ENCODE peak calls at places on chromosomes 1 and 21, in nine cellular contexts. O is tibial artery; F is CD4-positive, alpha-beta T cell; G is transverse colon; R is cardiac muscle cell; B is dorsolateral prefrontal cortex; W is fibroblast of lung; E is bronchial epithelial cell; U is spleen. T is an unnamed sample. For H3K27me3, the result is how much of the 10 kb centered on the place peaks cover.

GRCh38 chr1:241641748-241642592 is 1.8 kb upstream of the CHML start:
- DNase-seq in O (no peak), F (no peak), G (no peak), R (no peak), B (no peak), W (peak), E (peak), U (no peak), T (no peak)

GRCh38 chr1:18719786-18720436 is 89.3 kb downstream of the PAX7 start:
- DNase-seq in O (no peak), F (no peak), G (no peak), R (no peak), B (no peak), W (no peak), E (peak), U (no peak), T (no peak)

GRCh38 chr1:145992958-145993617 is 3.3 kb downstream of the TXNIP start:
- DNase-seq in O (no peak), F (no peak), G (no peak), R (no peak), B (no peak), W (no peak), E (no peak), U (no peak), T (no peak)

GRCh38 chr1:207049974-207050391 is 1.0 kb downstream of the YOD1 start:
- DNase-seq in O (no peak), F (peak), G (peak), R (peak), B (no peak), W (peak), E (peak), U (no peak), T (no peak)

GRCh38 chr1:77322061-77322900 is 40.5 kb downstream of the AK5 start:
- DNase-seq in O (no peak), F (no peak), G (no peak), R (no peak), B (no peak), W (peak), E (peak), U (no peak), T (no peak)

GRCh38 chr1:193113258-193113991 is 8.2 kb upstream of the GLRX2 start:
- DNase-seq in O (no peak), F (no peak), G (no peak), R (no peak), B (no peak), W (no peak), E (no peak), U (no peak), T (no peak)

GRCh38 chr21:34579411-34579810 is 35.5 kb downstream of the RCAN1 start:
- DNase-seq in O (no peak), F (no peak), G (no peak), R (no peak), B (no peak), W (peak), E (peak), U (no peak), T (no peak)

GRCh38 chr21:38319781-38320180 is 63.0 kb downstream of the KCNJ15 start:
- DNase-seq in O (no peak), F (no peak), G (no peak), R (no peak), B (no peak), W (peak), E (peak), U (no peak), T (no peak)

GRCh38 chr21:30340714-30341573 is 3.5 kb upstream of the KRTAP27-1 start:
- DNase-seq in O (no peak), F (peak), G (peak), R (peak), B (no peak), W (peak), E (peak), U (no peak), T (no peak)

GRCh38 chr21:44407493-44407892 is 47.8 kb upstream of the LRRC3 start:
- DNase-seq in O (no peak), F (no peak), G (no peak), R (no peak), B (no peak), W (no peak), E (no peak), U (no peak), T (no peak)

GRCh38 chr21:45098867-45099266 is 24.5 kb downstream of the ADARB1 start:
- DNase-seq in O (no peak), F (no peak), G (no peak), R (peak), B (no peak), W (no peak), E (no peak), U (no peak), T (no peak)

GRCh38 chr1:178005450-178005849 is 35.6 kb upstream of the SEC16B start:
- DNase-seq in O (no peak), F (no peak), G (no peak), R (no peak), B (no peak), W (no peak), E (no peak), U (no peak), T (no peak)

GRCh38 chr1:187010571-187011309 is 182.0 kb downstream of the PLA2G4A start:
- DNase-seq in O (no peak), F (no peak), G (no peak), R (no peak), B (no peak), W (peak), E (peak), U (no peak), T (no peak)

GRCh38 chr1:182069028-182069466 is 7.5 kb upstream of the ZNF648 start:
- DNase-seq in O (no peak), F (peak), G (peak), R (peak), B (no peak), W (no peak), E (peak), U (no peak), T (no peak)

GRCh38 chr21:28590026-28590425 is 402.7 kb downstream of the LTN1 start:
- DNase-seq in O (no peak), F (no peak), G (no peak), R (no peak), B (no peak), W (no peak), E (no peak), U (no peak), T (no peak)

GRCh38 chr1:188489336-188490112 is 1660.8 kb downstream of the PLA2G4A start:
- DNase-seq in O (no peak), F (no peak), G (no peak), R (no peak), B (no peak), W (peak), E (no peak), U (no peak), T (no peak)

DNA sequence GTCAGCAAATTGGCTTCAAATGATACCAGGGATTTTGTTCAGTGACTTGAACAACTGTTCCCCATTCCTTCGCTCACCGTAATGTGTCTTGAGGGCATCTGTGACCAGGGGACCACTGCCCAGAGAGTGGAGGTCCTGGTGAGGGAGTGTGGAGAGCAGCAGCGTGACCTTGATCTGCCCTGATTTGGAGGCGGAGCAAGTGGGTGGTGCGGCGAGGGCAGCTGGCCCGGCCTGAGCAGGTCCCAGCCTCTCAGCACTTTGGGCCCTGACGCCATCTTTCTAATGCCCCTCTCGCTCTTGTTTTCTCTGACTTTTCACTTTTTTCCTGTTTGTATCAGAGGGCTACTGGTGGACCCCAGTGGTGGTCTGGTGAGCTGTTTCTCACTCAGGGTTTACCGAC is 31.1 kb downstream of the DIP2A start:
- DNase-seq in O (no peak), F (no peak), G (no peak), R (no peak), B (no peak), W (no peak), E (no peak), U (no peak), T (no peak)
- TF ChIP-seq CTCF in O (no peak), F (no peak), G (no peak), R (no peak), B (no peak), W (no peak), E (no peak), U (no peak), T (no peak)

GRCh38 chr1:54280652-54281051 is 80.7 kb downstream of the MRPL37 start:
- DNase-seq in O (no peak), F (peak), G (no peak), R (no peak), B (peak), W (peak), E (no peak), U (no peak), T (no peak)
- H3K27me3 ChIP-seq in O (under half), F (under half), G (under half), R (under half), B (under half), W (under half), E (under half), U (under half), T (under half)

GRCh38 chr21:17690078-17690494 is 77.4 kb upstream of the BTG3 start:
- DNase-seq in O (no peak), F (no peak), G (no peak), R (no peak), B (no peak), W (no peak), E (peak), U (no peak), T (no peak)

GRCh38 chr21:17693801-17694200 is 81.1 kb upstream of the BTG3 start:
- DNase-seq in O (no peak), F (no peak), G (no peak), R (no peak), B (no peak), W (no peak), E (no peak), U (no peak), T (no peak)

DNA sequence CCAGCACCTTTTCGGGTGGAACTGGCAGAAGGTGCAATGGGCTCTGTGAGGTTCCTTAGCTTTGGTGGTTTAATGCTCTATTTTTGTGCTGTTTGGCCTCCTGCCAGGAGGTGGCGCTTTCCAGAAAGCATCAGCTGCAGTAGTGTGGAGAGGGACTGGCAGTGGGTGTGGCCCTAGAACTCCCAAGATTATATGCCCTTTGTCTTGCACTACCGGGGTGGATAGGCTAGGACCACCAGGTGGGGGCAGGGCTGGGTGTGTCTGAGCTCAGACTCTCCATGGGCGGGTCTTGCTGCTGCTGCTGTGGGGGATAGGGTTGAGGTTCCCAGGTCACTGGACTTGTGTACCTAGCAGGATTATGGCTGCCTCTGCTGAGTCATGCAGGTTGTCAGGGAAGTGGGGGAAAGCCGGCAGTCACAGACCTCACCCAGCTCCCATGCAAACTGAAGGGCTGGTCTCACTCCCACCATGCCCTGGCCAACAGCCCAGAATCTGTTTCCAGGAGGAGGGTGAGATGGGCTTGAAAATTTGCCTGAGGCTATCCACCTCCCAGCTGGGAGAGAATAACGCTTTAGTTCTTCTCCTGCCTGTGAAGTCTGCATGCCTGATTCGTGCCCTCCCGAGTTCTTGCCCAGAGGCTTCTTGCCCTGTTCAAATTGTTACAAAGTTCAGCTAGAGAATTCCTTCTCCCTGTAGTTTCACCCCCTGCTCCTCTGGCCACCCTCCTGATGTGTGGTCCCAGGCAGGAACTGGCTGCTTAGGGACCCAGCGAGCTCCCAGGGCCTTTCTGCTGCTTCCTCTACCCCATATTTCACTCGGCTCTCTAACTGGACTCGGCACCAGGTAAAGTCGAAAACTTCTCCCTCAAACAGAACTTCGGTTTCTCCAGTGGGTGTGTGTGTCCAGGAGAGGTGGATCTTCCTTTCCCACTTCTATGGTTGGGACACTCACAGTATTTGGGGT is 76.5 kb upstream of the BTG3 start:
- DNase-seq in O (no peak), F (peak), G (peak), R (no peak), B (peak), W (peak), E (peak), U (peak), T (no peak)
- TF ChIP-seq CTCF in O (no peak), F (peak), G (no peak), R (no peak), B (no peak), W (no peak), E (peak), U (no peak), T (peak)

DNA sequence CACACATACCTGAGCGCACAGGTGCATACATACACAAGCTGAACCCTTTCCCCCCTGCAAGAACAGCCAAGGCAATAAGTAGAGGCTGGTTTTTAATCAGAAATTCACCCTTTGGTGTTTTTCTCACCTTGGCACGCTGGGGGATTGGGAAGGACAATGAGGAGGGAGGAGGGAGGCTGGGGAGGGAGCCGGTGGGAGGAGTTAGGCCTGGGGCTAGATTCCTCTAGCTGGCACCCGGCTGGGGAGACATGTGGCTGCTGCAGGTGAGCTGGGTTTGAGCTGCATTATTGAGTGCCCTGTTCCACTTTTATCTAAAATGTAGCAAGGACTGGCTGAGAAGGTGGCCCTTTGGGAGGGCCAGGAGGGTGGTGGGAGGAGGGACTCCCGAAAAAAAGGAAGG is 97.8 kb upstream of the CSF3R start:
- DNase-seq in O (no peak), F (no peak), G (no peak), R (no peak), B (no peak), W (no peak), E (no peak), U (no peak), T (no peak)
- H3K27me3 ChIP-seq in O (under half), F (under half), G (under half), R (under half), B (under half), W (under half), E (under half), U (under half), T (under half)

GRCh38 chr1:216119600-216119999 is 303.6 kb downstream of the USH2A start:
- DNase-seq in O (no peak), F (no peak), G (no peak), R (peak), B (no peak), W (peak), E (peak), U (no peak), T (no peak)
- TF ChIP-seq CTCF in O (no peak), F (no peak), G (no peak), R (peak), B (no peak), W (peak), E (peak), U (no peak), T (no peak)

GRCh38 chr1:11620924-11621323 is 33.3 kb downstream of the FBXO2 start:
- DNase-seq in O (no peak), F (no peak), G (no peak), R (no peak), B (no peak), W (no peak), E (no peak), U (no peak), T (no peak)
- H3K27me3 ChIP-seq in O (under half), F (under half), G (under half), R (under half), B (under half), W (under half), E (under half), U (under half), T (under half)

T was measured in left lung.